ENCODE peak calls at places on chromosomes 1 and 21, in eight cellular contexts. V, K, U, J, B, F, T and H are unnamed samples.

GRCh38 chr1:59401581-59401980 is 104.7 kb downstream of the FGGY start:
- DNase-seq in V (no peak), K (no peak), U (no peak), J (no peak), B (no peak), F (no peak), T (no peak), H (no peak)

GRCh38 chr21:41610042-41610839 is 102.3 kb upstream of the TMPRSS2 start:
- DNase-seq in V (peak; percentile 83), K (no peak), U (peak; percentile 56), J (peak; percentile 42), B (peak; percentile 43), F (no peak), T (no peak), H (no peak)

GRCh38 chr1:101653482-101653946 is 343.2 kb downstream of the OLFM3 start:
- DNase-seq in V (no peak), K (no peak), U (peak; percentile 4), J (no peak), B (no peak), F (no peak), T (no peak), H (no peak)

GRCh38 chr1:153513023-153513422 is 22.8 kb downstream of the S100A6 start:
- DNase-seq in V (no peak), K (no peak), U (no peak), J (no peak), B (no peak), F (no peak), T (no peak), H (no peak)

GRCh38 chr1:1462318-1462966 is 9.1 kb upstream of the ATAD3B start:
- DNase-seq in V (no peak), K (no peak), U (no peak), J (no peak), B (no peak), F (no peak), T (no peak), H (no peak)

GRCh38 chr1:47693115-47693514 is 255.3 kb downstream of the FOXD2 start:
- DNase-seq in V (peak; percentile 49), K (no peak), U (no peak), J (no peak), B (no peak), F (no peak), T (no peak), H (peak; percentile 62)

GRCh38 chr1:69421286-69421685 is 146.4 kb upstream of the LRRC7 start:
- DNase-seq in V (no peak), K (no peak), U (peak; percentile 28), J (peak; percentile 62), B (no peak), F (no peak), T (no peak), H (no peak)

GRCh38 chr1:7956218-7957032 is 5.1 kb upstream of the PARK7 start:
- DNase-seq in V (no peak), K (no peak), U (peak; percentile 31), J (peak; percentile 66), B (no peak), F (no peak), T (no peak), H (no peak)

GRCh38 chr1:1308756-1309524 is 543 bp downstream of the PUSL1 start:
- DNase-seq in V (no peak), K (no peak), U (no peak), J (no peak), B (no peak), F (no peak), T (no peak), H (no peak)

GRCh38 chr1:154770897-154771594 is 99.0 kb downstream of the KCNN3 start:
- DNase-seq in V (peak; percentile 17), K (no peak), U (no peak), J (no peak), B (no peak), F (no peak), T (no peak), H (no peak)

GRCh38 chr1:154773551-154773950 is 96.5 kb downstream of the KCNN3 start:
- DNase-seq in V (no peak), K (no peak), U (no peak), J (no peak), B (no peak), F (no peak), T (no peak), H (no peak)

GRCh38 chr1:154772056-154772455 is 98.0 kb downstream of the KCNN3 start:
- DNase-seq in V (peak; percentile 83), K (no peak), U (no peak), J (no peak), B (no peak), F (no peak), T (no peak), H (no peak)

GRCh38 chr1:154774175-154774855 is 95.8 kb downstream of the KCNN3 start:
- DNase-seq in V (peak; percentile 60), K (no peak), U (no peak), J (no peak), B (no peak), F (no peak), T (no peak), H (no peak)

GRCh38 chr1:154772611-154773515 is 97.2 kb downstream of the KCNN3 start:
- DNase-seq in V (peak; percentile 74), K (no peak), U (no peak), J (no peak), B (no peak), F (no peak), T (peak; percentile 33), H (no peak)
- TF ChIP-seq CTCF in V (no peak), K (no peak), U (no peak), J (no peak), B (peak; percentile 12), F (no peak), T (peak; percentile 28), H (no peak)

GRCh38 chr1:160837558-160838205 is 25.0 kb downstream of the CD244 start:
- DNase-seq in V (peak; percentile 88), K (peak; percentile 33), U (no peak), J (peak; percentile 15), B (peak; percentile 97), F (no peak), T (peak; percentile 82), H (no peak)
- TF ChIP-seq CTCF in V (no peak), K (no peak), U (no peak), J (no peak), B (peak; percentile 82), F (no peak), T (peak; percentile 27), H (no peak)

GRCh38 chr1:235866207-235866912 is at the start of gene LYST:
- DNase-seq in V (peak; percentile 92), K (no peak), U (peak; percentile 48), J (peak; percentile 32), B (peak; percentile 30), F (peak; percentile 45), T (peak; percentile 37), H (no peak)
- TF ChIP-seq CTCF in V (no peak), K (peak; percentile 43), U (peak; percentile 62), J (peak; percentile 54), B (peak; percentile 41), F (peak; percentile 53), T (peak; percentile 9), H (peak; percentile 53)

DNA sequence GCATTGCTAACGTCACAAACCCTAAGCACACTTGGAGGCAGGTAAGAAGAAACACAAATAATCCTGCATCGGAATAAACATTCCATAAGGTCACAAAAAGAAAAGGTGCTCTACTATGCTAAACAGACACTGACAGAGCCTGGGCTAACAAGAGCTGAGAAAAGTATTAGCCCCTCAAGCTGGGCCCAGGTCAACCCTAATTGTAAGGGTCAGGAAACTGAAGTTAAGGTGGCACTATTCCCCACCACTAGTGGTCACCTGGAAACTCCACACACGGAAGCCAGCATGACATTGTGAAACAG is 1.3 kb downstream of the PTTG1IP start:
- DNase-seq in V (no peak), K (no peak), U (no peak), J (no peak), B (no peak), F (no peak), T (no peak), H (no peak)
- TF ChIP-seq CTCF in V (no peak), K (no peak), U (no peak), J (no peak), B (no peak), F (no peak), T (no peak), H (no peak)